ENCODE peak calls at places on chromosomes 3 and 15, in four cellular contexts. One of them, this sample, is unnamed.

GRCh38 chr3:188978772-188979171 is 193.0 kb upstream of the TPRG1 start:
- DNase-seq in K562: no peak
- DNase-seq in HL-60: no peak
- DNase-seq in GM12878: no peak
- DNase-seq in this sample: no peak

GRCh38 chr3:154275965-154276364 is 48.3 kb downstream of the DHX36 start:
- DNase-seq in HL-60: no peak
- DNase-seq in GM12878: no peak
- DNase-seq in K562: peak; percentile 6
- DNase-seq in this sample: no peak

GRCh38 chr3:62567097-62568021 is 194.0 kb upstream of the FEZF2 start:
- DNase-seq in GM12878: no peak
- DNase-seq in HL-60: no peak
- DNase-seq in K562: no peak
- DNase-seq in this sample: no peak

GRCh38 chr15:39246523-39246922 is 334.4 kb upstream of the THBS1 start:
- DNase-seq in GM12878: no peak
- DNase-seq in HL-60: no peak
- DNase-seq in K562: no peak
- DNase-seq in this sample: no peak

GRCh38 chr3:169091196-169091595 is 572.3 kb downstream of the MECOM start:
- DNase-seq in K562: no peak
- DNase-seq in HL-60: no peak
- DNase-seq in GM12878: no peak
- DNase-seq in this sample: no peak

GRCh38 chr3:39277893-39278615 is 1.8 kb downstream of the CX3CR1 start:
- DNase-seq in GM12878: no peak
- DNase-seq in K562: no peak
- DNase-seq in HL-60: no peak
- DNase-seq in this sample: no peak

GRCh38 chr3:15899438-15899837 is 101.7 kb upstream of the ANKRD28 start:
- DNase-seq in HL-60: no peak
- DNase-seq in GM12878: no peak
- DNase-seq in K562: peak; percentile 75
- DNase-seq in this sample: no peak

GRCh38 chr15:65980824-65981456 is 111.6 kb downstream of the RAB11A start:
- DNase-seq in GM12878: no peak
- DNase-seq in HL-60: no peak
- DNase-seq in K562: peak; percentile 73
- DNase-seq in this sample: no peak

GRCh38 chr15:90552162-90552928 is 22.6 kb downstream of the CRTC3 start:
- DNase-seq in HL-60: no peak
- DNase-seq in K562: no peak
- DNase-seq in GM12878: no peak
- DNase-seq in this sample: no peak

GRCh38 chr3:111763968-111764367 is 95.1 kb upstream of the PHLDB2 start:
- DNase-seq in K562: no peak
- DNase-seq in HL-60: no peak
- DNase-seq in GM12878: no peak
- DNase-seq in this sample: no peak

GRCh38 chr3:39905788-39906187 is 96.4 kb downstream of the MYRIP start:
- DNase-seq in GM12878: no peak
- DNase-seq in HL-60: no peak
- DNase-seq in K562: no peak
- DNase-seq in this sample: no peak

GRCh38 chr3:190294030-190294429 is 28.2 kb downstream of the CLDN1 start:
- DNase-seq in HL-60: no peak
- DNase-seq in GM12878: no peak
- DNase-seq in K562: no peak
- DNase-seq in this sample: no peak

GRCh38 chr3:186651678-186652215 is 11.5 kb downstream of the FETUB start:
- DNase-seq in HL-60: no peak
- DNase-seq in K562: no peak
- DNase-seq in GM12878: no peak
- DNase-seq in this sample: no peak

GRCh38 chr3:148366743-148367410 is 330.8 kb upstream of the AGTR1 start:
- DNase-seq in HL-60: no peak
- DNase-seq in GM12878: no peak
- DNase-seq in K562: no peak
- DNase-seq in this sample: no peak

GRCh38 chr15:37893309-37893708 is 41.1 kb upstream of the TMCO5A start:
- DNase-seq in HL-60: no peak
- DNase-seq in GM12878: no peak
- DNase-seq in K562: no peak
- DNase-seq in this sample: no peak

GRCh38 chr3:111484666-111485065 is 57.3 kb upstream of the CD96 start:
- DNase-seq in GM12878: no peak
- DNase-seq in K562: no peak
- DNase-seq in HL-60: no peak
- DNase-seq in this sample: no peak

DNA sequence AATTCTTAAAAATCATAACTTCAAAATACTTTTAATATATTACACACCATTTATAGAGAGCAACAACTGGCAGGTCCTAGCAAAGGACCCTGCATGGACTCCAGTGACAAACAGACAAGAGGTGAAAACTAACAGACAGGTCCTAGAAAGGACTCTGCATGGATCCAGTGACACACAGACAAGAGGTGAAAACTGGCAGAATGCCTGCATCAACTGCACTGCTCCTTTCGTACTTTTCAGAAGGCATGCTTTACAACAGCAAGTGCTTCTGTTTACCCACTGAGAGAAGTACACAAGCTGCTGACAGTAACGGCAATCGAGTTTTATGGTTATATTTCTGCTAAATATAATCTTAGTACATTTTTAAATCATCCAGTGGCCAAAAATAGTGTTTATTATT is 24.3 kb upstream of the GP5 start:
- DNase-seq in K562: no peak
- DNase-seq in GM12878: no peak
- DNase-seq in HL-60: no peak
- DNase-seq in this sample: no peak
- TF ChIP-seq SPI1 in K562: no peak
- TF ChIP-seq SPI1 in GM12878: no peak
- TF ChIP-seq SPI1 in HL-60: no peak
- TF ChIP-seq SPI1 in this sample: no peak

DNA sequence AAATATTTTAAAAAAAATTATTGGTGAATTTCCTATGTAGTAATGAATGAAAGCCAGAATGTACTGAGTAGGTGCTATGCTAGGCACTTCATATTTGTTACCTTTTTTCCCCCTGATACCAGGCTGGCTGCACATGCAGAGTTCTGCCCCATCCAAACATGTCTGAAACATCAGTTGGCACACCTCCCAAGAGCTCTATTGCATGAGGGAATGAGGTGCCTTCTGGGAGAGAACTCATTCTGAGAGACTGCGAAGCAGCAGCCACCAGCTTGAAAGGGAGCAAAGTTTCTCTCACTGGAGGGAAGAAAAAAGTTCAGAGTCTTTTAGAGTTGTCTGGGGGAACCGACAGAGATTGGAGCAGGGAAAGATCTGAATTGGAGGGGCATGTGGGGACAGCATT is 84.1 kb downstream of the AGBL1 start:
- DNase-seq in GM12878: no peak
- DNase-seq in HL-60: no peak
- DNase-seq in K562: no peak
- DNase-seq in this sample: no peak
- TF ChIP-seq SPI1 in GM12878: no peak
- TF ChIP-seq SPI1 in HL-60: no peak
- TF ChIP-seq SPI1 in K562: no peak
- TF ChIP-seq SPI1 in this sample: no peak

DNA sequence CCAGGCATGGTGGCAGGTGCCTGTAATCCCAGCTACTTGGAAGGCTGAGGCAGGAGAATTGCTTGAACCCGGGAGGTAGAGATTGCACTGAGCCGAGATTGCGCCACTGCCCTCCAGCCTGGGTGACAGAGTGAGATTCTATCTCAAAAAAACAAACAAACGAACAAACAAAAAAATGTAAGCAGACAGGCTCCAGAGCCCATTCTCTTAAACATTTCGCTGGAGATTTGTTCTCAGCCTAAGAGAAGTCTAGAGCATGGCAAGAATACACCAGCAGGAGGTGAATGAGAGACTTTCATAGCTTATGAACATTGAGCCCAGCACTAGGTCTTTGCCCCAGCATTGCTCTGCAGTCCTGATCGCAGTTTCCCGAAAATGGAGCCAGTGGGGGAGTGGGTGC is 329.4 kb upstream of the TLE3 start:
- DNase-seq in GM12878: no peak
- DNase-seq in K562: no peak
- DNase-seq in HL-60: no peak
- DNase-seq in this sample: no peak
- TF ChIP-seq SPI1 in GM12878: no peak
- TF ChIP-seq SPI1 in K562: no peak
- TF ChIP-seq SPI1 in HL-60: no peak
- TF ChIP-seq SPI1 in this sample: no peak

GRCh38 chr3:110234831-110235230 is 836.8 kb upstream of the NECTIN3 start:
- DNase-seq in K562: no peak
- DNase-seq in HL-60: no peak
- DNase-seq in GM12878: no peak
- DNase-seq in this sample: no peak
- TF ChIP-seq SPI1 in K562: no peak
- TF ChIP-seq SPI1 in HL-60: no peak
- TF ChIP-seq SPI1 in GM12878: no peak
- TF ChIP-seq SPI1 in this sample: no peak

GRCh38 chr15:73941871-73942635 is 15.8 kb downstream of the LOXL1 start:
- DNase-seq in HL-60: no peak
- DNase-seq in K562: no peak
- DNase-seq in GM12878: no peak
- DNase-seq in this sample: no peak
- TF ChIP-seq SPI1 in HL-60: no peak
- TF ChIP-seq SPI1 in K562: no peak
- TF ChIP-seq SPI1 in GM12878: no peak
- TF ChIP-seq SPI1 in this sample: no peak

DNA sequence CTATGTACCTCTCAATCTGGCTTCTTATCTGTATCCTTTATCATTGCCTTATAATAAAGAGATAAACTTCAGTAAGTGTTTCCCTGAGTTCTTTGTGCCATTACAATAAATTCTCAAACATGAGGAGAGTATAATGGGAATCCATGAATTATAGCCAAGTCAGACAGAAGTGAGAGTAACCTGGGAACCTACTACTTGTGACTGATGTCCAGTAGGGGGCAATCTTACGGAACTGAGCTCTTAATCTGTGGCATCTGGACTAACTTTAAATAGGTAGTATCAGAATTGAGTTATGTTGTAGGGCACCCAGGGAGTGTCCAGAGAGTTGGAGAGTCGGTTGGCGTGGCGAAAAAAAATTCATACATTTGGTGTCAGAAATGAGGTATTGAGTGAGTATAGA is 542.6 kb downstream of the ZBBX start:
- DNase-seq in HL-60: no peak
- DNase-seq in GM12878: no peak
- DNase-seq in K562: no peak
- DNase-seq in this sample: peak; percentile 4
- TF ChIP-seq SPI1 in HL-60: no peak
- TF ChIP-seq SPI1 in GM12878: no peak
- TF ChIP-seq SPI1 in K562: no peak
- TF ChIP-seq SPI1 in this sample: no peak

DNA sequence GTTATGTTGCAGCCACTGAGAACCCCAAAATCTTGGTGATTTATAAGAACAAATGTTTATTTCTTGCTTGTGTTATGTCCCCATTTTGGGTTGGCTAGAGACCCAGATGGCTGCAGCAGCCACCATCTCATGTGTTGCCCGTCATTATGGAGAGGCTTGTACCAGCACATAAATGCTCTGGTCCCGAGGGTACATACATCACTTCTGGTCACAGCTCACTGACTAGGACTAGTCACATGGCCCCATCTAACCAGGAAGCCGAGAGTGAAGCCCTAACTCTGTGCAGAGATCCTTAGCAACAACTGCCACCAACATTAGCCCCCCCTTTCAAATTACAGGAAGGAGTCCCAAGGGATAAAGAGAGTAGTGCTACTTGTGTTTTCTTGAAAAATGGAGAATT is 25.5 kb upstream of the HACD2 start:
- DNase-seq in HL-60: no peak
- DNase-seq in K562: no peak
- DNase-seq in GM12878: no peak
- DNase-seq in this sample: no peak
- TF ChIP-seq SPI1 in HL-60: no peak
- TF ChIP-seq SPI1 in K562: no peak
- TF ChIP-seq SPI1 in GM12878: no peak
- TF ChIP-seq SPI1 in this sample: no peak

GRCh38 chr3:126133606-126134005 is 46.8 kb downstream of the ALDH1L1 start:
- DNase-seq in HL-60: no peak
- DNase-seq in K562: no peak
- DNase-seq in GM12878: no peak
- DNase-seq in this sample: no peak
- TF ChIP-seq SPI1 in HL-60: no peak
- TF ChIP-seq SPI1 in K562: no peak
- TF ChIP-seq SPI1 in GM12878: no peak
- TF ChIP-seq SPI1 in this sample: no peak

This sample was measured in GM12891.